ENCODE peak calls at places on chromosome 19, in eight cellular contexts. V, K, S, M, Y, T, O and G are unnamed samples.

GRCh38 chr19:58479736-58480480 is 3.8 kb downstream of the ZNF446 start:
- DNase-seq in K (no peak), S (no peak), Y (peak; percentile 20), O (no peak), T (no peak), V (no peak), M (no peak), G (no peak)

GRCh38 chr19:1487576-1488281 is 2.4 kb downstream of the PCSK4 start:
- DNase-seq in S (no peak), V (no peak), K (no peak), T (no peak), M (no peak), O (no peak), Y (no peak), G (no peak)

GRCh38 chr19:11123076-11123567 is 32.5 kb downstream of the SPC24 start:
- DNase-seq in S (no peak), Y (no peak), K (no peak), V (no peak), O (no peak), M (no peak), T (no peak), G (no peak)

GRCh38 chr19:29662278-29662603 is 3.0 kb upstream of the PLEKHF1 start:
- DNase-seq in V (no peak), T (no peak), M (no peak), K (no peak), Y (no peak), O (no peak), S (no peak), G (no peak)

GRCh38 chr19:51798127-51798526 is 3.2 kb downstream of the FPR3 start:
- DNase-seq in S (no peak), K (no peak), T (no peak), V (no peak), M (no peak), O (no peak), Y (no peak), G (no peak)

GRCh38 chr19:54462713-54463530 is 656 bp downstream of the LENG9 start:
- DNase-seq in T (peak; percentile 81), Y (peak; percentile 81), S (peak; percentile 77), O (no peak), V (peak; percentile 46), K (no peak), M (peak; percentile 82), G (peak; percentile 62)

GRCh38 chr19:3670796-3671679 is 29.2 kb downstream of the PIP5K1C start:
- DNase-seq in S (peak; percentile 84), Y (no peak), V (peak; percentile 56), T (peak; percentile 30), M (peak; percentile 86), O (peak; percentile 13), K (no peak), G (no peak)

GRCh38 chr19:13014101-13014920 is 19.0 kb downstream of the NFIX start:
- DNase-seq in M (no peak), O (no peak), K (no peak), V (no peak), S (no peak), T (no peak), Y (peak; percentile 64), G (no peak)

DNA sequence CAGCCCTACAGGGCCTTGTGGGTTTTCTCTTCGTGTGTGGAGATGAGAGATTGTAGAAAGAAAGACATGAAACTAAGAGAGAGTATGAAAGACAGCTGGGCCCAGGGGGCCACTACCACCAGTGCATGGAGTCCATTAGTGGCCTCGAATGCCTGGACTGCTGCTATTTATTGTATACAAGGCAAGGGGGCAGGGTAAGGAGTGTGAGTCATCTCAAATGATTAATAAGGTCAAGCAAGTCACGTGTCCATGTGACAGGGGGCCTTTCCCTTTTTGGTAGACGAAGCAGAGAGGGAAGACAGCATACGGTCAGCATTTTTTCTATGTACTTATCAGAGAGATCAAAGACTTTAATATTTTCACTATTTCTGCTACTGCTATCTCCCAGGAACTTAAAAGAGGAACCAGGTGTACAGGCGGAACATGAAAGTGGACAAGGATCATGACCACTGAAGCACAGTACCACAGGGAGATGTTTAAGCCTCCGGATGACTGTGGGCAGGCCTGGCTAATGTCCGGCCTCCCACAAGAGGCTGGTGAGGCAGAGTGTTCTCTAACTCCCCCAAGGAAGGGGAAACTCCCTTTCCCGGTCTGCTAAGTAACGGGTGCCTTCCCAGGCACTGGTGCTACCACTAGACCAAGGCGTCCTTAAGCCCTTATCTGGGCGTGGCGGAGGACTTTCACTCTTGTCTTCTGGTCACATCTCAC is 25.5 kb downstream of the FGF21 start:
- DNase-seq in M (no peak), V (peak; percentile 58), K (no peak), T (peak; percentile 54), S (no peak), Y (no peak), O (no peak), G (no peak)
- H3K27ac ChIP-seq in M (peak overlapping the region; percentile 73), V (no peak overlapping the region), K (no peak overlapping the region), T (peak overlapping the region; percentile 81), S (no peak overlapping the region), Y (no peak overlapping the region), O (no peak overlapping the region), G (no peak overlapping the region)

DNA sequence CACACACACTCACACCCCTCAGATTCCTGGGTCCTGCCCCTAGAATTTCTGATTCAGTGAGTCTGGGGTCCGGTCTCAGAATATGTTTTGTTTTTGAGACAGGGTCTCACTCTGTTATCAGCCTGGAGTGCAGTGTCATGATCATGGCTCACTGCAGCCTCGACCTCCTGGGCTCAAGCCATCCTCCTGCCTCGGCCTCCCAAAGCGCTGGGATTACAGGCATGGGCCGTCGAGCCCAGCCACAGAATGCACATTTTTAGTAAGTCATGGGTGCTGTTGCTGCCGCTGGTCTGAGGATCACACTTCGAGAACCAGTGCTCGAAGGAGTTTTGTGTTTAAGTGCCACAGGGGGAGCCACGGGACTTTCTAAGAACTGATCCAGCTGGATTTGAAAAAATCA is 22.1 kb upstream of the TNFSF14 start:
- DNase-seq in O (no peak), T (no peak), M (no peak), Y (no peak), S (no peak), V (no peak), K (no peak), G (no peak)
- TF ChIP-seq CTCF in O (no peak), T (no peak), M (no peak), Y (no peak), S (no peak), V (no peak), K (no peak), G (no peak)

GRCh38 chr19:38247126-38247525 is 9.0 kb downstream of the PPP1R14A start:
- DNase-seq in S (no peak), O (no peak), V (no peak), K (no peak), T (no peak), M (no peak), Y (no peak), G (no peak)

GRCh38 chr19:38247734-38248268 is 8.4 kb downstream of the PPP1R14A start:
- DNase-seq in Y (no peak), K (no peak), M (no peak), T (no peak), O (no peak), V (no peak), S (no peak), G (no peak)

GRCh38 chr19:38250428-38250820 is 5.8 kb downstream of the PPP1R14A start:
- DNase-seq in T (no peak), K (no peak), Y (no peak), S (no peak), V (no peak), M (no peak), O (no peak), G (no peak)

GRCh38 chr19:38245826-38246498 is 10.2 kb downstream of the PPP1R14A start:
- DNase-seq in M (peak; percentile 45), T (no peak), O (no peak), S (no peak), Y (no peak), K (no peak), V (peak; percentile 27), G (no peak)

GRCh38 chr19:38248421-38248820 is 7.8 kb downstream of the PPP1R14A start:
- DNase-seq in K (no peak), Y (no peak), M (no peak), S (no peak), V (no peak), T (no peak), O (no peak), G (no peak)
- H3K27ac ChIP-seq in K (peak overlapping the region; percentile 87), Y (no peak overlapping the region), M (peak overlapping the region; percentile 95), S (peak overlapping the region; percentile 53), V (no peak overlapping the region), T (peak overlapping the region; percentile 92), O (no peak overlapping the region), G (no peak overlapping the region)

GRCh38 chr19:38441660-38442348 is 8.3 kb downstream of the RYR1 start:
- DNase-seq in Y (peak; percentile 77), S (no peak), V (no peak), K (no peak), T (no peak), M (no peak), O (no peak), G (no peak)
- TF ChIP-seq CTCF in Y (peak; percentile 70), S (no peak), V (no peak), K (no peak), T (no peak), M (no peak), O (peak; percentile 8), G (no peak)

GRCh38 chr19:17248011-17248776 is 2.5 kb upstream of the NR2F6 start:
- DNase-seq in M (no peak), Y (peak; percentile 90), T (peak; percentile 60), S (no peak), V (no peak), K (peak; percentile 67), O (no peak), G (no peak)
- H3K27ac ChIP-seq in M (no peak overlapping the region), Y (peak overlapping the region; percentile 22), T (peak overlapping the region; percentile 3), S (no peak overlapping the region), V (no peak overlapping the region), K (peak overlapping the region; percentile 89), O (no peak overlapping the region), G (no peak overlapping the region)

GRCh38 chr19:42325896-42326771 is 699 bp downstream of the MEGF8 start:
- DNase-seq in T (peak; percentile 28), S (no peak), M (peak; percentile 38), V (no peak), O (no peak), K (peak; percentile 17), Y (peak; percentile 53), G (no peak)
- TF ChIP-seq CTCF in T (no peak), S (no peak), M (no peak), V (no peak), O (peak; percentile 3), K (no peak), Y (peak; percentile 44), G (peak; percentile 14)

DNA sequence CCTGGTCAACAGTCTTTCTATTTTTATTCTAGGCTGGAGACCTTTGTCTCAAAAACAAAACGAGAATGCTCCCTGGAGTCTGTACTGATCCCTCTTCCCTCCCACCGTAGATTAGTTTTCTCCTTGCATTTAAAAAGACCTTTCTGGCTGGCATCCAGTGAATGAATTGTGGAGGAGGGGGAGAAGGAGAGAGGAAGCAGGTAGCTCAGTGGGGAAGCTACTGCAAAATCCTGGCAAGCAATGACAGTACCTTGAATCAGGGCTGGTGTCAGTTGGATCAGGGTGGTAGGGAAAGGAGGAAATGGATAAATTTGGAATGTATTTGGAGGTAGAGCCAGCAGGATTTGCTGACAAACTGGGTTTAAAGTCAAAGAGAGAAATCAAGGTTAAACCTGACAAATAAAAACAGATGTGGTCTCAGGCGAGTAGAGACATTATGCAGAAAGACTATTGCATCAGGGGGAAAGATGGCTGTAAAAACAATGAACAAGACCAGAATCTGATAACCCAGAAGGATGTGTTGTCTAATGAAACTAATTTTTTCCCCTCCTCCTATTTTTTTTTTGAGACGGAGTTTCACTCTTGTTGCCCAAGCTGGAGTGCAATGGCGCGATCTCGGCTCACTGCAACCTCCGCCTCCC is 3.5 kb upstream of the CYP2S1 start:
- DNase-seq in O (no peak), T (no peak), V (no peak), M (no peak), S (no peak), K (no peak), Y (peak; percentile 86), G (no peak)
- H3K27ac ChIP-seq in O (no peak overlapping the region), T (no peak overlapping the region), V (no peak overlapping the region), M (no peak overlapping the region), S (no peak overlapping the region), K (no peak overlapping the region), Y (peak overlapping the region; percentile 84), G (no peak overlapping the region)